ENCODE peak calls at places on chromosomes 12 and 14, in ten cellular contexts. P is CD8-positive, alpha-beta T cell; R is bronchial epithelial cell; N is esophagus squamous epithelium; G is psoas muscle; K is body of pancreas; J is PC-9; S is cardiac muscle cell; Z is spleen; E is BE2C. F is an unnamed sample.

GRCh38 chr14:24680516-24680915 is 46.5 kb upstream of the GZMB start:
- DNase-seq in K (no peak), E (no peak), N (no peak), S (no peak), P (no peak), J (no peak), R (no peak), G (no peak), Z (no peak), F (no peak)

GRCh38 chr12:56061982-56062381 is 18.0 kb upstream of the ERBB3 start:
- DNase-seq in G (no peak), S (no peak), E (no peak), J (no peak), N (no peak), P (no peak), Z (no peak), R (no peak), K (no peak), F (no peak)

GRCh38 chr12:113064395-113065125 is 8.0 kb downstream of the DTX1 start:
- DNase-seq in N (no peak), P (no peak), J (no peak), G (no peak), K (no peak), E (no peak), S (no peak), R (no peak), Z (no peak), F (no peak)

GRCh38 chr14:100975668-100976067 is 72.1 kb upstream of the RTL1 start:
- DNase-seq in R (peak), S (no peak), K (no peak), G (no peak), E (no peak), P (no peak), N (no peak), Z (no peak), J (no peak), F (no peak)

GRCh38 chr12:7959278-7960063 is 23.5 kb upstream of the SLC2A3 start:
- DNase-seq in K (no peak), S (peak), P (peak), N (no peak), R (peak), Z (no peak), G (no peak), E (no peak), J (peak), F (no peak)

GRCh38 chr14:94451826-94452225 is 774 bp downstream of the SERPINA11 start:
- DNase-seq in K (no peak), Z (no peak), S (no peak), P (no peak), R (no peak), G (no peak), N (no peak), E (no peak), J (no peak), F (no peak)

GRCh38 chr14:73739174-73739898 is 25.2 kb upstream of the PNMA1 start:
- DNase-seq in J (no peak), E (no peak), Z (peak), P (no peak), K (no peak), S (no peak), R (no peak), N (no peak), G (no peak), F (no peak)

GRCh38 chr12:401235-402126 is at the start of gene CCDC77:
- DNase-seq in N (no peak), R (peak), G (peak), S (peak), K (peak), E (peak), Z (peak), P (peak), J (peak), F (peak)

GRCh38 chr12:116595186-116595585 is 36.0 kb downstream of the MAP1LC3B2 start:
- DNase-seq in E (no peak), G (no peak), S (no peak), J (no peak), Z (peak), K (no peak), R (no peak), N (no peak), P (no peak), F (peak)

GRCh38 chr12:99455350-99456037 is 192.1 kb upstream of the GARIN6 start:
- DNase-seq in S (no peak), J (peak), R (peak), Z (no peak), N (no peak), G (no peak), E (no peak), P (no peak), K (no peak), F (peak)

GRCh38 chr12:120538281-120539156 is 4.4 kb downstream of the RNF10 start:
- DNase-seq in E (no peak), K (peak), R (peak), N (no peak), Z (peak), P (no peak), G (peak), S (peak), J (peak), F (peak)

GRCh38 chr12:5912437-5913334 is 32.4 kb downstream of the ANO2 start:
- DNase-seq in J (no peak), S (peak), Z (no peak), N (no peak), E (no peak), K (no peak), G (no peak), P (no peak), R (no peak), F (no peak)

GRCh38 chr12:262113-262512 is 523 bp downstream of the SLC6A13 start:
- DNase-seq in K (no peak), N (no peak), R (no peak), S (no peak), Z (no peak), G (no peak), E (no peak), P (no peak), J (no peak), F (no peak)

GRCh38 chr14:101554991-101555668 is 6.2 kb upstream of the DIO3 start:
- DNase-seq in R (no peak), G (no peak), S (no peak), Z (no peak), N (no peak), J (no peak), K (peak), E (no peak), P (no peak), F (no peak)

GRCh38 chr12:117743746-117744145 is 225.0 kb downstream of the KSR2 start:
- DNase-seq in K (no peak), P (no peak), G (no peak), R (no peak), E (no peak), N (no peak), S (no peak), Z (no peak), J (no peak), F (no peak)

GRCh38 chr12:107429006-107429698 is 256.4 kb upstream of the PWP1 start:
- DNase-seq in P (no peak), R (peak), N (no peak), E (no peak), J (peak), K (peak), G (no peak), Z (no peak), S (no peak), F (no peak)

GRCh38 chr12:27515671-27516070 is 8.3 kb upstream of the PPFIBP1 start:
- DNase-seq in G (no peak), Z (no peak), P (no peak), J (no peak), K (no peak), E (no peak), R (peak), S (no peak), N (no peak), F (no peak)

GRCh38 chr12:124938606-124939427 is 24.4 kb upstream of the UBC start:
- DNase-seq in R (peak), P (peak), G (peak), J (peak), Z (no peak), N (no peak), E (peak), S (peak), K (peak), F (peak)

GRCh38 chr12:55942055-55942454 is 11.1 kb downstream of the DGKA start:
- DNase-seq in K (no peak), N (no peak), E (no peak), J (no peak), Z (no peak), S (no peak), P (no peak), G (no peak), R (no peak), F (no peak)

GRCh38 chr12:29273178-29273843 is 107.7 kb downstream of the ERGIC2 start:
- DNase-seq in G (no peak), K (no peak), N (no peak), E (no peak), S (no peak), P (no peak), J (no peak), Z (no peak), R (no peak), F (no peak)

GRCh38 chr14:71403673-71404072 is 496.4 kb downstream of the PCNX1 start:
- DNase-seq in K (no peak), Z (no peak), J (no peak), N (no peak), S (no peak), G (no peak), R (peak), E (peak), P (peak), F (no peak)

GRCh38 chr12:70571029-70571428 is 66.2 kb downstream of the PTPRB start:
- DNase-seq in R (no peak), Z (no peak), K (no peak), E (no peak), S (no peak), N (no peak), P (no peak), J (no peak), G (no peak), F (no peak)

GRCh38 chr12:121804417-121805111 is 755 bp downstream of the SETD1B start:
- DNase-seq in P (peak), E (peak), G (peak), Z (peak), K (peak), N (no peak), R (no peak), S (peak), J (no peak), F (no peak)

GRCh38 chr12:117012189-117012805 is 86.9 kb downstream of the TESC start:
- DNase-seq in P (no peak), J (no peak), R (peak), K (no peak), N (no peak), G (no peak), Z (no peak), E (no peak), S (no peak), F (peak)

GRCh38 chr14:102316048-102316745 is 3.3 kb upstream of the ZNF839 start:
- DNase-seq in S (peak), E (peak), J (no peak), R (peak), N (no peak), P (peak), K (peak), G (no peak), Z (peak), F (peak)

GRCh38 chr12:130126023-130126432 is 36.2 kb upstream of the FZD10 start:
- DNase-seq in N (no peak), E (no peak), G (peak), S (no peak), R (peak), Z (peak), J (no peak), P (no peak), K (no peak), F (no peak)

GRCh38 chr14:31320216-31320615 is 100.1 kb downstream of the HEATR5A start:
- DNase-seq in K (no peak), E (peak), N (no peak), Z (no peak), G (peak), S (no peak), J (no peak), R (no peak), P (no peak), F (no peak)

GRCh38 chr12:22687677-22688076 is 62.7 kb downstream of the ETNK1 start:
- DNase-seq in E (no peak), G (no peak), Z (no peak), J (no peak), S (no peak), R (peak), N (no peak), K (no peak), P (no peak), F (peak)

GRCh38 chr12:76080017-76080728 is 4.3 kb downstream of the NAP1L1 start:
- DNase-seq in P (no peak), E (no peak), J (no peak), K (no peak), R (no peak), G (no peak), S (no peak), Z (no peak), N (no peak), F (peak)

GRCh38 chr14:58839233-58839632 is 201.5 kb downstream of the DACT1 start:
- DNase-seq in J (no peak), P (no peak), N (no peak), R (no peak), E (no peak), K (no peak), Z (no peak), G (no peak), S (no peak), F (no peak)

GRCh38 chr12:57735952-57736742 is 2.4 kb downstream of the AGAP2 start:
- DNase-seq in K (no peak), G (no peak), Z (peak), N (no peak), P (no peak), R (no peak), E (peak), S (peak), J (peak), F (no peak)
- TF ChIP-seq CTCF in K (no peak), G (no peak), Z (no peak), N (no peak), P (no peak), R (peak), E (peak), S (peak), J (no peak), F (peak)

DNA sequence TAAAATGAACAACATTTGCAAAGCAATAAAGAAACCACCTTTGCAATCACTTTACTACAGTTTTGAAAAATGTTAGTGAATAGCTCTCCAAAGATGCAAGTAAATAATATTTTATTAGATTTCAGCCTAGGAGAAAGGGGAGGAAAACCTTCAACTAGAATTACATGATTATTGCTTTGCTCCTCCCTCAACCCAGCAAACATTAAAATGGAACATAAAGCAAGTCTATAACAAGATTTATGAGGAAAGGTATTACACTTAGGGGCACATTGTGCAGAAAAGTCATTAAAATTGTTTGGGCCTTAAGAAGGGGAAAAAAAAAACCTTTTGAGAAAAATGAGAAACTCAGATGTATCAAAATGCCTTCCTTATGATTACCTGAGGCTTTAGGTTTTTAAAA is 70.7 kb downstream of the HMGA2 start:
- DNase-seq in J (no peak), P (no peak), K (no peak), Z (no peak), S (no peak), E (no peak), R (no peak), G (no peak), N (no peak), F (no peak)
- H3K4me3 ChIP-seq in J (no peak), P (no peak), K (no peak), Z (no peak), S (no peak), E (no peak), R (no peak), G (no peak), N (no peak), F (no peak)

GRCh38 chr12:15527201-15527782 is 205.0 kb downstream of the PTPRO start:
- DNase-seq in E (no peak), P (no peak), S (no peak), J (no peak), K (no peak), Z (no peak), G (peak), N (no peak), R (peak), F (no peak)
- TF ChIP-seq CTCF in E (peak), P (no peak), S (peak), J (peak), K (no peak), Z (no peak), G (no peak), N (no peak), R (peak), F (peak)

DNA sequence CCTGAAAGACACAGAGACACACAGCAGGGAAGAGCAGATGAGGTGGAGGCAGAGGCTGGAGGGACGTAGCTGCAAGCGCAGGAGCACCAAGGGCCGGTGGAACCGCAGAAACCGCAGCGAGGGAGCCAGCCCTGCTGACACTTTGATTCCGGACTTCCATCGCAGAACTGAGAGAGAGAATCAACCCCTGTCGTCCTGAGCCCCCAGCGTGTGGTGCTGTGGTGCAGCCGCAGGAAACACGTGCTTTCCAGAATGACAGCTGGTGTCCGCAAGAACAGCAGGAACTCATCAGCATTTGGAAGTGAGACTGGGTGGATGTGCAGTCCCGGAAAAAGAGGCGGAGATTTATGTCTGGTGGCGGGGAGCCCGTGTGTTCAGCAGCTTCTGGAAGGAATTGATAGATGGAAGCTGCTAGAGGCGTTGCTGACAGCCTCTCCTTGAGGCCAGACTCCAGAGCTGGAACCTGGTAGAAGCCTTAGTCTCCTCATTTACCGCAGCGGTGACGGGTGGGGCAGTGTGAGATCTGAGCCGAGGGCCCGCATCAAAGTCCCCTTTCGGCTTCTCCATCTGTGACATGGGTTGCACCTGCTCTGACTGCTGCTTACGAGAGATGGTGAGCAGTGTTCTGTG is 21.9 kb upstream of the KLC1 start:
- DNase-seq in N (no peak), Z (peak), R (peak), K (peak), P (peak), J (no peak), G (peak), S (peak), E (peak), F (peak)
- H3K4me3 ChIP-seq in N (peak), Z (peak), R (no peak), K (no peak), P (peak), J (no peak), G (peak), S (no peak), E (peak), F (peak)

GRCh38 chr14:34873591-34874385 is 1.4 kb downstream of the BAZ1A start:
- DNase-seq in R (peak), E (peak), N (peak), P (peak), J (peak), Z (peak), K (peak), S (peak), G (peak), F (peak)

GRCh38 chr14:34875031-34875922 is at the start of gene BAZ1A:
- DNase-seq in S (peak), Z (peak), E (peak), J (peak), P (peak), R (peak), N (no peak), K (peak), G (peak), F (peak)

GRCh38 chr14:34874386-34875030 is 652 bp downstream of the BAZ1A start:
- DNase-seq in P (peak), S (peak), N (no peak), E (peak), R (no peak), Z (peak), K (peak), G (peak), J (peak), F (peak)

GRCh38 chr14:34867199-34867598 is 8.0 kb downstream of the BAZ1A start:
- DNase-seq in E (peak), Z (no peak), P (no peak), S (no peak), G (no peak), K (no peak), R (no peak), N (no peak), J (no peak), F (no peak)

DNA sequence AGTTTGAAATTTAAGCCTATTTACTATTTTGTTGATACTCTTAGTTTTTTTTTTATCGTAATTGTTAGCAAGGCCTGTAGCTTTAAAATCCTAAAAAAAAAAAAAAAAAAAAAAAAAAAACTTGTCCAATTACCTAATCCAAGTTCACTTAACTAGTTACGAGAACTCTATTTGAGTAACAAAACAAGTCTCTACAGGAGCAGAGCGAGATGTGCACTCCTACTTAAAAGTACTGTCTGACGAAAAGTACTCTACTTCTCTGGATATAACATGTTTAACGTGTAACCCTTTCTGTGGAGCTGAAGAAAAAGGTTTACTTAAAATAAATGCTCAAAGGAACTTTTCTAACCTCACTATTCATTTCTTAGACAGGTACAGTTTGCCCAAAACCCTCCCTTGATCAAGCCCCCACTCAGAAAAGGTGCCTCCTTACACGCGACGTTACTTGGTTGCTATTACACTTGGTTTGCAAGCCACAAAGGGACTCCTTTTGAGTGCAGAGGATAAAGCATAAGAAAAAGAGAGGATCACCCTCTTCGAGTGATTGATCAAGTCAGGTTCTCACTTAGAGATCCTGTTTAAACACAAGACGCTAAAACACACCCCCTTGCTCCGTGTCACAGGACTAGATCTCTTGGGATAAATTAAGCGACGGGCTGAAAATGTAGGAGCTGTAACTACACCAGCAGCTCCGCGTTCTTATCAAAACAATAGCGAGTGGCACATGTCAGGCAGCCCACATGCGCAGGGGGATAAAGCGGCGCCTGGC is 2.2 kb downstream of the BAZ1A start:
- DNase-seq in S (peak), R (peak), G (no peak), Z (no peak), P (no peak), N (no peak), J (peak), K (peak), E (no peak), F (peak)
- TF ChIP-seq CTCF in S (no peak), R (no peak), G (no peak), Z (no peak), P (no peak), N (no peak), J (no peak), K (no peak), E (no peak), F (no peak)

DNA sequence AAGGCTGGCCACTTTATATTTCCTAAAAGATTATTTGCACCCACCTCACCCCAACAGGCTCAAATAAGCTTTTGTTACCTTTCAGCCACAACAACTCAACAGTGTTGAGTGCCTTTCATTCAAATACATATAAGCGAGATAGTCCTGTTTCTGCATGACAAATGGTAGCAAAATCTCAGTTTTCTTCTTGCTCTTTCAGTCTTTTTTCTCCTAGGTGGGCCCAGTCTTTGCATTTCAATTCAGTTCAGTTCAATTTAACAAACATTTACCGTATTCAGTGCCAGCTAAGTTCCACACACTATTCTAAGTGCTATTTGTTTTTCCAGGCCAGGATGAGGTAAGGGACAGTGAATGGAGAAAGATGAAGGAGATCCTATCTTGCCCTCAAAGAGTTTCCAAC is 25.9 kb upstream of the BMP4 start:
- DNase-seq in P (no peak), Z (no peak), G (no peak), J (no peak), R (no peak), N (no peak), S (no peak), E (no peak), K (no peak), F (no peak)
- H3K4me3 ChIP-seq in P (no peak), Z (no peak), G (no peak), J (no peak), R (no peak), N (no peak), S (no peak), E (no peak), K (no peak), F (no peak)

F was measured in AG10803.